ENCODE peak calls at places on chromosomes 11 and 22, in ten cellular contexts. T, E, R, I, S, G, D, O, H and A are unnamed samples.

GRCh38 chr11:94934362-94934761 is 39.0 kb downstream of the CWC15 start:
- DNase-seq in I (peak), T (no peak), S (no peak), O (no peak), E (no peak), G (no peak), D (no peak), H (no peak), R (no peak), A (no peak)

GRCh38 chr22:45878051-45878764 is 98.8 kb downstream of the WNT7B start:
- DNase-seq in D (peak), R (no peak), H (no peak), G (peak), E (no peak), O (peak), S (no peak), I (no peak), T (peak), A (no peak)

GRCh38 chr11:68324695-68325094 is 12.3 kb downstream of the LRP5 start:
- DNase-seq in T (no peak), D (no peak), O (no peak), G (no peak), I (no peak), S (no peak), R (no peak), H (no peak), E (no peak), A (no peak)

GRCh38 chr11:104892723-104893511 is 5.3 kb downstream of the CASP12 start:
- DNase-seq in T (no peak), H (no peak), I (peak), S (no peak), E (no peak), G (no peak), O (no peak), R (no peak), D (no peak), A (no peak)

GRCh38 chr11:120197254-120197891 is 13.5 kb upstream of the OAF start:
- DNase-seq in H (no peak), D (no peak), T (no peak), S (no peak), R (no peak), O (no peak), E (no peak), G (no peak), I (no peak), A (no peak)

GRCh38 chr11:65900125-65900898 is at the start of gene FOSL1:
- DNase-seq in G (peak), H (peak), D (peak), S (peak), E (no peak), R (peak), I (peak), T (peak), O (peak), A (peak)

GRCh38 chr11:100930185-100930778 is 199.3 kb downstream of the PGR start:
- DNase-seq in I (peak), O (peak), G (no peak), D (no peak), S (peak), T (no peak), R (no peak), H (no peak), E (no peak), A (no peak)

GRCh38 chr11:17991799-17992433 is 20.9 kb downstream of the SERGEF start:
- DNase-seq in T (no peak), D (no peak), E (no peak), H (no peak), R (peak), S (peak), O (peak), I (peak), G (no peak), A (no peak)

GRCh38 chr11:72760543-72761400 is 8.6 kb upstream of the ARAP1 start:
- DNase-seq in O (no peak), E (no peak), T (no peak), R (no peak), S (no peak), D (no peak), I (peak), H (no peak), G (no peak), A (no peak)

GRCh38 chr11:65700377-65700776 is 11.7 kb upstream of the KAT5 start:
- DNase-seq in S (no peak), O (no peak), G (no peak), R (no peak), T (no peak), E (no peak), I (no peak), D (no peak), H (no peak), A (no peak)

GRCh38 chr11:83523676-83524075 is 237.5 kb upstream of the CCDC90B start:
- DNase-seq in G (no peak), H (no peak), S (no peak), T (no peak), E (no peak), R (no peak), O (no peak), D (no peak), I (no peak), A (no peak)

GRCh38 chr22:30884211-30885000 is 84.2 kb downstream of the MORC2 start:
- DNase-seq in R (no peak), H (no peak), E (no peak), D (no peak), T (no peak), G (no peak), O (no peak), I (no peak), S (no peak), A (no peak)

GRCh38 chr11:61297741-61298140 is 2.6 kb upstream of the VWCE start:
- DNase-seq in I (peak), H (peak), S (no peak), E (peak), O (peak), T (no peak), G (no peak), D (no peak), R (no peak), A (no peak)

GRCh38 chr11:84140386-84141169 is 854.4 kb upstream of the CCDC90B start:
- DNase-seq in I (no peak), S (no peak), E (no peak), G (no peak), T (no peak), D (no peak), R (no peak), O (no peak), H (no peak), A (no peak)

GRCh38 chr11:27209562-27210005 is 153.4 kb downstream of the CCDC34 start:
- DNase-seq in T (no peak), O (peak), I (peak), H (no peak), R (no peak), D (no peak), S (peak), G (no peak), E (peak), A (peak)

GRCh38 chr11:129375731-129376657 is at the start of gene BARX2:
- DNase-seq in T (no peak), D (peak), H (no peak), G (no peak), I (peak), E (no peak), R (peak), O (no peak), S (peak), A (no peak)

GRCh38 chr11:14902650-14903350 is 10.8 kb upstream of the CYP2R1 start:
- DNase-seq in D (no peak), T (no peak), H (no peak), E (no peak), O (no peak), R (no peak), I (peak), S (no peak), G (no peak), A (no peak)

GRCh38 chr11:2816941-2817421 is 68.6 kb downstream of the CDKN1C start:
- DNase-seq in S (no peak), O (no peak), I (peak), G (no peak), D (no peak), T (no peak), H (peak), R (no peak), E (no peak), A (no peak)

GRCh38 chr11:102544594-102544993 is 14.0 kb upstream of the MMP7 start:
- DNase-seq in D (no peak), I (no peak), R (no peak), S (no peak), T (no peak), H (no peak), O (no peak), G (no peak), E (no peak), A (no peak)

GRCh38 chr11:131678658-131679340 is 308.4 kb downstream of the NTM start:
- DNase-seq in O (no peak), R (no peak), S (no peak), D (no peak), G (peak), I (no peak), E (no peak), T (no peak), H (no peak), A (no peak)

GRCh38 chr11:33733978-33734377 is 2.2 kb downstream of the CD59 start:
- DNase-seq in G (no peak), I (no peak), D (no peak), H (no peak), E (no peak), T (no peak), O (no peak), S (no peak), R (no peak), A (no peak)

GRCh38 chr11:29343465-29344333 is 673.1 kb downstream of the KCNA4 start:
- DNase-seq in O (peak), R (peak), S (peak), H (no peak), I (peak), D (peak), T (peak), E (peak), G (no peak), A (no peak)

GRCh38 chr11:66069715-66070603 is at the start of gene PACS1:
- DNase-seq in G (peak), E (peak), T (peak), R (peak), H (peak), D (peak), S (no peak), O (peak), I (peak), A (peak)

GRCh38 chr11:114259551-114259983 is 36.6 kb upstream of the NNMT start:
- DNase-seq in D (no peak), T (no peak), I (no peak), E (no peak), R (no peak), G (no peak), H (no peak), S (no peak), O (no peak), A (no peak)

GRCh38 chr11:67303132-67303988 is at the start of gene SSH3:
- DNase-seq in R (peak), E (peak), S (peak), D (peak), H (peak), I (peak), O (peak), G (peak), T (peak), A (peak)

GRCh38 chr22:42022162-42022847 is 23.7 kb downstream of the WBP2NL start:
- DNase-seq in I (no peak), R (no peak), D (no peak), S (no peak), E (no peak), T (no peak), O (peak), G (no peak), H (no peak), A (no peak)

GRCh38 chr11:115930886-115931537 is 426.8 kb upstream of the CADM1 start:
- DNase-seq in H (no peak), R (no peak), E (no peak), S (no peak), O (no peak), I (no peak), T (no peak), G (no peak), D (no peak), A (no peak)

GRCh38 chr11:60959445-60959844 is 7.5 kb upstream of the SLC15A3 start:
- DNase-seq in R (no peak), S (no peak), E (no peak), H (no peak), O (no peak), I (no peak), G (no peak), D (no peak), T (no peak), A (no peak)

GRCh38 chr11:33410086-33410765 is 153.0 kb downstream of the HIPK3 start:
- DNase-seq in E (no peak), D (no peak), R (no peak), G (no peak), T (no peak), O (no peak), H (no peak), S (no peak), I (no peak), A (no peak)

GRCh38 chr11:59174664-59175033 is 2.7 kb downstream of the DTX4 start:
- DNase-seq in E (peak), R (peak), I (peak), D (no peak), S (no peak), T (no peak), H (peak), G (no peak), O (no peak), A (no peak)
- TF ChIP-seq POLR2A in E (no peak), R (no peak), I (no peak), D (no peak), S (no peak), T (no peak), H (no peak), G (no peak), O (no peak), A (no peak)

GRCh38 chr22:40193429-40194421 is 16.0 kb downstream of the TNRC6B start:
- DNase-seq in I (peak), R (no peak), H (no peak), S (no peak), D (no peak), E (no peak), O (no peak), T (no peak), G (no peak), A (no peak)
- TF ChIP-seq POLR2A in I (no peak), R (no peak), H (no peak), S (no peak), D (no peak), E (no peak), O (no peak), T (no peak), G (no peak), A (no peak)

DNA sequence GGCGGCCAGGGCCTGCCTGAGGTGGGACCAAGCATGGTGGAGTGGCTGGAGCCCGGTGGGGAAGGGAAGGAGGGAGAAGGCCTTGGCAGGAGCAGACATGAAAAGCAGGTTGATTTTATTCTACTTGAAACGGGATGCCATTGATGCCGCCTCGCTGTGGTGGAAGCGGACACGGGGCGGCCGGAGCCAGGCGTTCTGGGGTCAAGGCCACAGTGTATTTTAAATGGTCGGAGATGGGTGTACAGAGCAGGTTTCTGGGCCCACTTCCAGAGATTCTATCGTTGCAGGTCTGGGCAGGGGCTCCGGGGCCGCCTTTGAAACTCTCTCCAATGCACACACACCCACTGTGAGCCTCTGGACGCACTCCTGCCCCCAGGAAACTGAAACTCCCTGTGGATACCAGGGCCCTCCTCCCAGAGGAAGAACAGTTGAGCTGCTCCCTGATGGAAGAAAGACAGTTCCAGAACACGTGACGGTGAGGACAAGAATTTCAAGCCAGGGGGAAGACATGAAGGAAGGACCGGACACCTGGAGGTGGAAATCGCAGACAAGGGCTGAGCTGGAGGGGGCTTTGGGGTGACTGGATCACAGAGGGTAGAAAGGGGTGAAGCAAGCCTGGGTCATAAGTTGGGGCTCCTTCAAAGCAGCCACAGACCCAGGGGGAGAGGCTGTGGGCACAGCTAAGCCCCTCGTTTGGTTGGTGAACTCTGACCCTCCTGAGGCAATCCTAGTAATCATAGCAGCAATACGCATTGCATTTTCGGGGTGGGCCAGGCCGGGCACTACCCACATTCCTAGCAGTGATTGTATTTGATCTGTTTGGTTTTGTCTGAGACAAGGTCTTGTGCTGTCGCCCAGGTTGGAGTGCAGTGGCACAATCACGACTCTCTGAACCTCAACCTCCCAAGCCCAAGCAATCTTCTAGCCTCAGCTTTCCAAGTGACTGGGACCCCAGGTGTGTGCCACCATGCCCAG is 12.3 kb upstream of the LINC01488 start:
- DNase-seq in H (no peak), I (no peak), G (no peak), T (no peak), R (no peak), S (no peak), D (no peak), O (no peak), E (no peak), A (no peak)
- TF ChIP-seq POLR2A in H (no peak), I (no peak), G (no peak), T (no peak), R (no peak), S (no peak), D (no peak), O (no peak), E (no peak), A (no peak)

DNA sequence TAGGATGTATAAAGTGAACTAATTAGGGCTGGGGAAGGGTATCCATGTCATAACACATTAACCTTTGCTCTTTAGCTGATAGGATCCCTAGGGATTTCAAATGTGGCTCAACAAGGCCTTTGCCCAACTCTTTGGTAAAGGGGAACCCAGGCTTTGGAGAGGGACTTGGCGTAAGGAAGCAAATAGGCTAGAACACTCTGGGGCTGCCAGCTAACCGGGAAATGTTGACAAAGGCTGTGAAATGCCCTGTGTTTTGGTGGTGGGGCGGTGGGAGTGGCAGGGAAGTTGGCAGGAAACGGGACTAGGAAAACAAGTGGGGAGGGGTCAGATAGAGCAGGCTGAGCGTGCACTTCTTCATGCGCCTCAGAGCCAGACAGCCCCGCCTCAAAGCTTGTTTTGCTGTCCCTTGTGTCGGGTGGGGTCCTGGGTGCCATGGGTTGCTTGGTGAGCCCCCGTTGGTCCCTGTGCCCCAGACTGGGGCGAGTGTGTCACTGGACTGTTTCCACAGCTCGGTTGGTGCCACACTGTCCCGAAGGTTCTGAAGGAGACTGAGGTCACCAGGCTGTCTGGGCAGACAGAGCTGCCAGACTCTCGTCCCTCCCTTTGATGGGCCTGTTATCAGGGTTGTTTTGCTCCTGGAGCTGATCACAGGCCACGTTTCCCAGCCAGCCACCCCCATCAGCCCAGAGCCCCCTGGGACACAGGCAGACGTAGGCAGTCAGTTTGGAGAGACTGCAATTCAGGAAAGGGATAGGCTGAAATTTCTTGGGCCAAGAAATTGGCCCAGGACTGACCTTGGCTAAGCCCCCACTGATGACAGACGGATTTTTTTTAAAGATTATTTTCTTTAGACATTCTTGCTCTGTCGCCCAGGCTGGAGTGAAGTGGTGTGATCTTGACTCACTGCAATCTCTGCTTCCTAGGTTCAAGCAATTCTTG is 19.6 kb downstream of the KCTD21 start:
- DNase-seq in R (peak), O (peak), H (peak), I (peak), S (no peak), G (peak), E (no peak), T (peak), D (peak), A (peak)
- TF ChIP-seq POLR2A in R (no peak), O (no peak), H (no peak), I (no peak), S (no peak), G (no peak), E (no peak), T (no peak), D (no peak), A (no peak)

DNA sequence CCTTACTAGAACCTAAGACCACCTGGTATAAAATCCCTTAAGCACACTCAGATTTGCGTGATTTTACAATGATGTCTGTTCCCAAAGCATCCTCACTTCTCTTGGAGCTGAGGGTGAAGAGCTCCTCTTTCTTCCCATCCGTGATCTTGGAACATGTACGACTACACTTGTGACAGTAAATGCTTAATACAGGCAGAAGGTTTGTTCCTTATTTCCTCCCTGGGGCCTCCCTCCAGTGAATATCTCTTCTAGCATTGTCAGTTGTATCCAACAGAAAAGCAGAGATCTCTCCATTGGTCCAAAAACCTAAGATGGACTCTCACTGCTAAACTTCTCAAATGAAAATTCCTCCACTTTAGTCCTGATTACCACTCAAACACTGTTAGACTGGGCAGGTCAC is 103.6 kb upstream of the VPREB1 start:
- DNase-seq in O (no peak), D (no peak), R (no peak), E (no peak), S (no peak), H (no peak), G (no peak), I (no peak), T (no peak), A (no peak)
- TF ChIP-seq POLR2A in O (no peak), D (no peak), R (no peak), E (no peak), S (no peak), H (no peak), G (no peak), I (no peak), T (no peak), A (no peak)

GRCh38 chr22:39522567-39523300 is 2.4 kb downstream of the ATF4 start:
- DNase-seq in T (no peak), S (no peak), D (no peak), R (peak), O (no peak), H (no peak), I (peak), G (no peak), E (no peak), A (no peak)
- TF ChIP-seq POLR2A in T (no peak), S (peak), D (peak), R (no peak), O (peak), H (no peak), I (peak), G (no peak), E (no peak), A (no peak)

GRCh38 chr11:10751581-10751940 is 515 bp downstream of the CTR9 start:
- DNase-seq in O (no peak), S (no peak), T (no peak), H (no peak), R (no peak), E (no peak), I (no peak), D (no peak), G (no peak), A (no peak)

GRCh38 chr11:10749476-10749875 is 1.6 kb upstream of the CTR9 start:
- DNase-seq in O (no peak), G (no peak), S (no peak), R (no peak), H (no peak), E (no peak), D (no peak), I (no peak), T (no peak), A (no peak)

GRCh38 chr11:10752486-10752885 is 1.4 kb downstream of the CTR9 start:
- DNase-seq in H (no peak), T (no peak), I (no peak), D (no peak), E (no peak), S (no peak), G (no peak), R (no peak), O (no peak), A (no peak)

GRCh38 chr11:10752061-10752460 is 1.0 kb downstream of the CTR9 start:
- DNase-seq in R (no peak), O (no peak), E (no peak), S (no peak), I (no peak), H (no peak), T (no peak), D (no peak), G (no peak), A (no peak)

GRCh38 chr11:10750838-10751580 is at the start of gene CTR9:
- DNase-seq in G (peak), O (peak), I (peak), S (peak), D (peak), R (peak), H (peak), E (peak), T (peak), A (peak)
- TF ChIP-seq POLR2A in G (peak), O (no peak), I (peak), S (peak), D (peak), R (peak), H (peak), E (peak), T (peak), A (peak)

GRCh38 chr11:62546244-62546936 is at the start of gene AHNAK:
- DNase-seq in E (peak), T (peak), I (peak), S (no peak), O (peak), R (peak), G (peak), D (peak), H (peak), A (peak)
- TF ChIP-seq POLR2A in E (peak), T (peak), I (peak), S (peak), O (peak), R (peak), G (peak), D (peak), H (peak), A (peak)